ENCODE peak calls at places on chromosomes 5 and 9, in ten cellular contexts. G is thyroid gland; P is NCI-H2081 treated with DMSO at 0.1 percent for 48 hours; B is ACHN; J is LoVo; I is HEK293T; X is D721Med; S is HT1080; U is pulmonary artery endothelial cell; Y is activated CD4-positive, alpha-beta T cell treated with anti-CD3 and anti-CD28 coated beads, Interleukin-2, amount 10 ng/mL, durations not matched to agents 7 days and 5 days. D is an unnamed sample.

GRCh38 chr9:70165006-70165602 is 93.7 kb upstream of the SMC5 start:
- DNase-seq in G (peak), P (no peak), B (no peak), J (no peak), I (no peak), X (no peak), S (no peak), U (no peak), Y (no peak), D (peak)

GRCh38 chr9:98410185-98410697 is 154.8 kb upstream of the TBC1D2 start:
- DNase-seq in G (peak), P (no peak), B (no peak), J (no peak), I (peak), X (no peak), S (peak), U (no peak), Y (no peak), D (peak)

GRCh38 chr5:19806756-19807155 is 181.2 kb downstream of the CDH18 start:
- DNase-seq in G (no peak), P (no peak), B (no peak), J (no peak), I (no peak), X (no peak), S (no peak), U (no peak), Y (no peak), D (no peak)

GRCh38 chr9:137438591-137439157 is 2.5 kb downstream of the ENTPD8 start:
- DNase-seq in G (no peak), P (no peak), B (no peak), J (no peak), I (no peak), X (no peak), S (no peak), U (no peak), Y (no peak), D (no peak)

GRCh38 chr5:82509726-82510125 is 231.6 kb upstream of the RPS23 start:
- DNase-seq in G (no peak), P (no peak), B (no peak), J (no peak), I (no peak), X (no peak), S (no peak), U (no peak), Y (no peak), D (no peak)

GRCh38 chr5:134223406-134224251 is 2.2 kb downstream of the PPP2CA start:
- DNase-seq in G (no peak), P (no peak), B (no peak), J (no peak), I (no peak), X (no peak), S (no peak), U (no peak), Y (no peak), D (peak)

GRCh38 chr9:93990448-93990847 is 35.3 kb upstream of the BARX1 start:
- DNase-seq in G (no peak), P (no peak), B (no peak), J (no peak), I (no peak), X (no peak), S (no peak), U (no peak), Y (no peak), D (no peak)

GRCh38 chr9:135050072-135050990 is 37.1 kb upstream of the OLFM1 start:
- DNase-seq in G (no peak), P (no peak), B (no peak), J (no peak), I (no peak), X (no peak), S (peak), U (no peak), Y (no peak), D (no peak)

GRCh38 chr5:149002761-149003689 is 59.8 kb downstream of the SH3TC2 start:
- DNase-seq in G (no peak), P (no peak), B (peak), J (peak), I (no peak), X (no peak), S (peak), U (no peak), Y (no peak), D (peak)

GRCh38 chr9:6405371-6405770 is 7.6 kb upstream of the UHRF2 start:
- DNase-seq in G (no peak), P (no peak), B (no peak), J (no peak), I (no peak), X (no peak), S (no peak), U (no peak), Y (no peak), D (no peak)

GRCh38 chr5:150214289-150214688 is 24.4 kb downstream of the SLC6A7 start:
- DNase-seq in G (no peak), P (no peak), B (no peak), J (no peak), I (no peak), X (no peak), S (no peak), U (no peak), Y (no peak), D (peak)

GRCh38 chr9:87894998-87895625 is 12.4 kb downstream of the SPATA31E1 start:
- DNase-seq in G (no peak), P (no peak), B (no peak), J (no peak), I (peak), X (no peak), S (no peak), U (no peak), Y (no peak), D (no peak)